ENCODE peak calls at places on chromosomes 3 and 15, in ten cellular contexts. U, F, B, L, Q, T, A, X, V and D are unnamed samples.

GRCh38 chr3:105868450-105868744 is 415 bp downstream of the CBLB start:
- DNase-seq in U (peak), F (peak), B (peak), L (peak), Q (peak), T (peak), A (peak), X (no peak), V (peak), D (peak)

GRCh38 chr3:168248383-168249047 is 152.8 kb upstream of the GOLIM4 start:
- DNase-seq in U (peak), F (peak), B (peak), L (peak), Q (no peak), T (no peak), A (no peak), X (no peak), V (peak), D (no peak)

GRCh38 chr3:69433938-69434263 is 48.0 kb upstream of the FRMD4B start:
- DNase-seq in U (no peak), F (peak), B (no peak), L (no peak), Q (no peak), T (no peak), A (no peak), X (no peak), V (no peak), D (no peak)

GRCh38 chr3:29071077-29071634 is 209.7 kb upstream of the RBMS3 start:
- DNase-seq in U (no peak), F (no peak), B (no peak), L (no peak), Q (no peak), T (no peak), A (no peak), X (no peak), V (no peak), D (no peak)

GRCh38 chr3:108940166-108940565 is 13.5 kb downstream of the GUCA1C start:
- DNase-seq in U (no peak), F (no peak), B (no peak), L (no peak), Q (no peak), T (no peak), A (no peak), X (no peak), V (no peak), D (no peak)

GRCh38 chr3:132183811-132184210 is 133.4 kb upstream of the ACP3 start:
- DNase-seq in U (no peak), F (no peak), B (no peak), L (no peak), Q (no peak), T (no peak), A (no peak), X (no peak), V (no peak), D (no peak)

GRCh38 chr3:101936419-101937331 is 87.4 kb downstream of the NFKBIZ start:
- DNase-seq in U (no peak), F (peak), B (no peak), L (no peak), Q (no peak), T (no peak), A (no peak), X (no peak), V (no peak), D (peak)

GRCh38 chr3:195544634-195545033 is 1.5 kb upstream of the PPP1R2 start:
- DNase-seq in U (peak), F (no peak), B (peak), L (no peak), Q (peak), T (no peak), A (no peak), X (no peak), V (peak), D (no peak)

GRCh38 chr3:49644684-49645083 is 29.5 kb upstream of the APEH start:
- DNase-seq in U (no peak), F (no peak), B (peak), L (no peak), Q (no peak), T (no peak), A (no peak), X (no peak), V (no peak), D (no peak)

GRCh38 chr3:52471371-52472238 is 16.2 kb downstream of the NISCH start:
- DNase-seq in U (peak), F (peak), B (peak), L (peak), Q (peak), T (peak), A (no peak), X (no peak), V (peak), D (peak)

GRCh38 chr3:62101488-62101887 is 271.9 kb downstream of the FEZF2 start:
- DNase-seq in U (no peak), F (no peak), B (no peak), L (no peak), Q (no peak), T (peak), A (no peak), X (no peak), V (no peak), D (no peak)

GRCh38 chr3:37823189-37823588 is 38.5 kb upstream of the CTDSPL start:
- DNase-seq in U (no peak), F (peak), B (no peak), L (no peak), Q (no peak), T (peak), A (no peak), X (no peak), V (no peak), D (no peak)

GRCh38 chr15:26294062-26294689 is 431.0 kb upstream of the ATP10A start:
- DNase-seq in U (no peak), F (no peak), B (no peak), L (no peak), Q (no peak), T (no peak), A (no peak), X (peak), V (no peak), D (no peak)

GRCh38 chr3:149969945-149970715 is 565 bp downstream of the PFN2 start:
- DNase-seq in U (peak), F (peak), B (peak), L (peak), Q (peak), T (peak), A (peak), X (no peak), V (peak), D (no peak)

GRCh38 chr3:127791221-127791913 is 30.9 kb downstream of the MGLL start:
- DNase-seq in U (no peak), F (peak), B (peak), L (no peak), Q (no peak), T (no peak), A (no peak), X (no peak), V (no peak), D (peak)

GRCh38 chr3:145578465-145578864 is 582.5 kb downstream of the PLOD2 start:
- DNase-seq in U (no peak), F (no peak), B (no peak), L (no peak), Q (no peak), T (no peak), A (no peak), X (no peak), V (peak), D (no peak)

GRCh38 chr3:24686764-24687163 is 192.1 kb upstream of the THRB start:
- DNase-seq in U (no peak), F (peak), B (no peak), L (no peak), Q (no peak), T (no peak), A (no peak), X (no peak), V (no peak), D (peak)

GRCh38 chr15:47587938-47588817 is 129.1 kb upstream of the SEMA6D start:
- DNase-seq in U (no peak), F (no peak), B (no peak), L (no peak), Q (no peak), T (no peak), A (no peak), X (no peak), V (no peak), D (no peak)

GRCh38 chr15:51803961-51804360 is 25.5 kb upstream of the TMOD3 start:
- DNase-seq in U (no peak), F (peak), B (no peak), L (no peak), Q (no peak), T (no peak), A (no peak), X (no peak), V (no peak), D (no peak)

GRCh38 chr3:134711284-134711683 is 60.5 kb upstream of the KY start:
- DNase-seq in U (no peak), F (peak), B (no peak), L (no peak), Q (no peak), T (no peak), A (no peak), X (no peak), V (no peak), D (peak)

GRCh38 chr3:46110701-46111493 is 83.6 kb upstream of the XCR1 start:
- DNase-seq in U (no peak), F (peak), B (no peak), L (no peak), Q (no peak), T (peak), A (no peak), X (no peak), V (peak), D (peak)

GRCh38 chr3:64859625-64860590 is 172.1 kb upstream of the ADAMTS9 start:
- DNase-seq in U (no peak), F (peak), B (no peak), L (no peak), Q (no peak), T (no peak), A (no peak), X (no peak), V (no peak), D (no peak)

GRCh38 chr3:4986611-4987373 is 7.6 kb downstream of the BHLHE40 start:
- DNase-seq in U (peak), F (peak), B (peak), L (peak), Q (peak), T (peak), A (peak), X (peak), V (peak), D (peak)

GRCh38 chr3:68987322-68987721 is 26.2 kb downstream of the EOGT start:
- DNase-seq in U (no peak), F (no peak), B (no peak), L (no peak), Q (no peak), T (no peak), A (no peak), X (no peak), V (no peak), D (no peak)

GRCh38 chr15:80081390-80081789 is 21.9 kb downstream of the ZFAND6 start:
- DNase-seq in U (no peak), F (no peak), B (no peak), L (no peak), Q (no peak), T (no peak), A (no peak), X (no peak), V (no peak), D (peak)

GRCh38 chr3:51696954-51697353 is 9.9 kb upstream of the GRM2 start:
- DNase-seq in U (no peak), F (no peak), B (no peak), L (no peak), Q (no peak), T (no peak), A (no peak), X (no peak), V (no peak), D (no peak)

GRCh38 chr15:69996321-69996720 is 101.4 kb downstream of the TLE3 start:
- DNase-seq in U (no peak), F (no peak), B (peak), L (no peak), Q (no peak), T (no peak), A (no peak), X (no peak), V (no peak), D (no peak)

GRCh38 chr3:25566358-25566920 is 98.3 kb downstream of the TOP2B start:
- DNase-seq in U (no peak), F (no peak), B (no peak), L (no peak), Q (no peak), T (no peak), A (no peak), X (no peak), V (no peak), D (no peak)

GRCh38 chr15:80411788-80412288 is 7.7 kb downstream of the ARNT2 start:
- DNase-seq in U (no peak), F (no peak), B (no peak), L (no peak), Q (no peak), T (no peak), A (no peak), X (no peak), V (no peak), D (no peak)

GRCh38 chr15:89004726-89005030 is 83.6 kb upstream of the ABHD2 start:
- DNase-seq in U (no peak), F (no peak), B (no peak), L (no peak), Q (no peak), T (no peak), A (no peak), X (no peak), V (no peak), D (no peak)

GRCh38 chr3:124714218-124714853 is 15.9 kb upstream of the UMPS start:
- DNase-seq in U (no peak), F (peak), B (no peak), L (no peak), Q (no peak), T (no peak), A (no peak), X (no peak), V (peak), D (no peak)

GRCh38 chr15:99741835-99742234 is 8.6 kb upstream of the LYSMD4 start:
- DNase-seq in U (no peak), F (no peak), B (no peak), L (no peak), Q (no peak), T (no peak), A (no peak), X (no peak), V (no peak), D (no peak)

GRCh38 chr15:66864086-66864830 is 162.2 kb downstream of the SMAD6 start:
- DNase-seq in U (no peak), F (no peak), B (peak), L (no peak), Q (no peak), T (no peak), A (no peak), X (no peak), V (no peak), D (no peak)

GRCh38 chr3:143847787-143848631 is at the start of gene SLC9A9:
- DNase-seq in U (no peak), F (peak), B (peak), L (peak), Q (no peak), T (peak), A (no peak), X (no peak), V (peak), D (peak)

GRCh38 chr3:121748638-121749275 is 784 bp downstream of the GOLGB1 start:
- DNase-seq in U (peak), F (peak), B (no peak), L (peak), Q (no peak), T (no peak), A (peak), X (no peak), V (peak), D (peak)

GRCh38 chr3:134623615-134624245 is 27.1 kb downstream of the KY start:
- DNase-seq in U (no peak), F (no peak), B (no peak), L (no peak), Q (no peak), T (no peak), A (no peak), X (no peak), V (no peak), D (no peak)

GRCh38 chr3:125662675-125663074 is 67.4 kb upstream of the OSBPL11 start:
- DNase-seq in U (no peak), F (no peak), B (no peak), L (no peak), Q (no peak), T (no peak), A (no peak), X (no peak), V (no peak), D (no peak)

GRCh38 chr3:103517013-103517412 is 1082.2 kb downstream of the ZPLD1 start:
- DNase-seq in U (no peak), F (no peak), B (no peak), L (no peak), Q (no peak), T (no peak), A (no peak), X (no peak), V (no peak), D (no peak)

GRCh38 chr3:15107075-15107947 is 8.4 kb upstream of the RBSN start:
- DNase-seq in U (no peak), F (no peak), B (no peak), L (no peak), Q (no peak), T (no peak), A (peak), X (no peak), V (no peak), D (no peak)
- TF ChIP-seq POLR2A in U (no peak), F (no peak), B (no peak), L (no peak), Q (no peak), T (no peak), A (no peak), X (no peak), V (no peak), D (no peak)

GRCh38 chr3:16809482-16809881 is 75.3 kb upstream of the PLCL2 start:
- DNase-seq in U (no peak), F (no peak), B (no peak), L (no peak), Q (no peak), T (no peak), A (no peak), X (no peak), V (no peak), D (no peak)

GRCh38 chr3:16813336-16813735 is 71.4 kb upstream of the PLCL2 start:
- DNase-seq in U (no peak), F (no peak), B (no peak), L (no peak), Q (no peak), T (no peak), A (no peak), X (no peak), V (no peak), D (no peak)

GRCh38 chr3:16810593-16811367 is 74.0 kb upstream of the PLCL2 start:
- DNase-seq in U (no peak), F (no peak), B (no peak), L (no peak), Q (no peak), T (no peak), A (no peak), X (no peak), V (no peak), D (no peak)

GRCh38 chr3:16810013-16810412 is 74.7 kb upstream of the PLCL2 start:
- DNase-seq in U (no peak), F (no peak), B (no peak), L (no peak), Q (no peak), T (no peak), A (no peak), X (no peak), V (no peak), D (no peak)

GRCh38 chr3:16811950-16812349 is 72.8 kb upstream of the PLCL2 start:
- DNase-seq in U (no peak), F (no peak), B (no peak), L (no peak), Q (no peak), T (no peak), A (no peak), X (no peak), V (no peak), D (no peak)
- H3K4me3 ChIP-seq in U (no peak), F (no peak), B (no peak), L (no peak), Q (no peak), T (no peak), A (no peak), X (no peak), V (no peak), D (no peak)

DNA sequence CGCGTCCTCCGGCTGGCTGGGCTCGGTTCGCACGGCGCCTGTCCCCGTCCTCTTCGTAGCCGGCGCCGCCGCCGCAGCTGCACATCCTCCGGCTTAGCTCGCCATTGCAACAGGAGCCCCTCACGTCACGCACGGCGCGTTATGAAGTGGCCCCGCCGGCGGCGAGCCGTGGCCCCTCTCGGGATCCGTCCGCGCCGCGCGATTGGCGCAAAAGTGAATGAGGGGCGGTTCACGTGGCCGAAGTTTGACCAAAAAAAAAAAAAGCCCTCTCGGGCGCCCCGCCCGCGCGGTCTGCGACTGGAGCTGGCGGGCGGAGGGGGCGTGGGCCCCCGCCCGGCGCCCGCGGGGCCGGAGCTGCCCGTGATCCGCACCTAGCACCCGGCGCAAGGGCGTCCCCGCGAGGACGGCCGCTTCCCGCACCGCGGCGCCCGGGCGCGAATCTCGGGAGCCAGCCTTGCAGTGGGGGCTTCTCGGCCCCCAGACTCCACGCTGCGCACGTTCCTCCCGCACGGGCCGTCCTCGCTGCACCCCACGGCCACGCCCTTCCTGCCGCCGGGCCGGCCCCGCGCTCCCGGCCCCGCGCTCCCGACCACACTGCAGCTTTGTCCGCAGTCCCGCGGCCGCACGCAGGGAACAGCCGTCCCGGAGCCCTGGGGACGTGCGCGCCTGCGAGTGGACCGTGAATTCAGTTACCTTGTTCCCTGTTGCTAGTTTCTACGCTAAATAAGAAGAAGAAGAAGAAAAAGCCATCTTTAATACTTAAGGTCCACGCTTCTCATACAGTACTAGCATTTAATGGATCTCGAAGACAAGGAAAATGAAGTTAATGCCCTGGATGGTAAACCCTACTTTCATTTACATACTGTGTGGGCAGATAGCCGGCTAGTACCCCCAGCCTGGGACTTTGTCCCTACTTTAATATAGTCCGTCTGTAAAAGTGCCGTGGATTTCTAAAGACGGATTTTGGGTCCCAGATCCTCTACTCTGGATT is at the start of gene CHSY1:
- DNase-seq in U (peak), F (peak), B (peak), L (peak), Q (peak), T (peak), A (peak), X (no peak), V (peak), D (peak)
- TF ChIP-seq CTCF in U (no peak), F (peak), B (peak), L (peak), Q (peak), T (no peak), A (peak), X (no peak), V (no peak), D (no peak)

GRCh38 chr15:84817461-84818081 is 415 bp downstream of the ALPK3 start:
- DNase-seq in U (no peak), F (no peak), B (peak), L (no peak), Q (no peak), T (no peak), A (no peak), X (no peak), V (peak), D (no peak)

GRCh38 chr15:84818221-84819131 is 1.3 kb downstream of the ALPK3 start:
- DNase-seq in U (peak), F (peak), B (peak), L (no peak), Q (no peak), T (no peak), A (peak), X (no peak), V (peak), D (no peak)

GRCh38 chr15:84814826-84815375 is 2.3 kb upstream of the ALPK3 start:
- DNase-seq in U (no peak), F (no peak), B (no peak), L (no peak), Q (no peak), T (no peak), A (no peak), X (no peak), V (no peak), D (no peak)

GRCh38 chr15:84819291-84819768 is 2.2 kb downstream of the ALPK3 start:
- DNase-seq in U (no peak), F (no peak), B (peak), L (no peak), Q (peak), T (no peak), A (peak), X (no peak), V (peak), D (peak)

GRCh38 chr15:84816694-84817460 is at the start of gene ALPK3:
- DNase-seq in U (peak), F (no peak), B (no peak), L (no peak), Q (no peak), T (no peak), A (no peak), X (no peak), V (peak), D (no peak)
- TF ChIP-seq POLR2A in U (peak), F (no peak), B (no peak), L (no peak), Q (no peak), T (no peak), A (no peak), X (no peak), V (no peak), D (no peak)

GRCh38 chr3:147384210-147385058 is 21.9 kb downstream of the ZIC4 start:
- DNase-seq in U (no peak), F (no peak), B (no peak), L (no peak), Q (no peak), T (no peak), A (no peak), X (no peak), V (no peak), D (no peak)
- H3K4me3 ChIP-seq in U (no peak), F (no peak), B (no peak), L (no peak), Q (no peak), T (no peak), A (no peak), X (peak), V (no peak), D (no peak)